ENCODE peak calls at places on chromosome 19, in eight cellular contexts. T is fibroblast of lung, S is tibial artery, N is lung, H is HFF-Myc, A is heart left ventricle, I is A673, O is right cardiac atrium. Y is an unnamed sample.

GRCh38 chr19:41753159-41753558 is 2.2 kb upstream of the CEACAM6 start:
- DNase-seq in T (no peak), S (no peak), N (peak), H (no peak), A (no peak), I (peak), O (peak), Y (peak)

GRCh38 chr19:6273701-6274601 is 5.8 kb downstream of the MLLT1 start:
- DNase-seq in T (peak), S (peak), N (peak), H (no peak), A (peak), I (no peak), O (peak), Y (no peak)

GRCh38 chr19:5101871-5102270 is 133.0 kb downstream of the KDM4B start:
- DNase-seq in T (no peak), S (no peak), N (no peak), H (no peak), A (no peak), I (no peak), O (no peak), Y (no peak)

GRCh38 chr19:51020988-51021651 is 1.6 kb upstream of the KLK10 start:
- DNase-seq in T (peak), S (no peak), N (no peak), H (peak), A (no peak), I (peak), O (no peak), Y (peak)

GRCh38 chr19:31110331-31110730 is 238.9 kb downstream of the TSHZ3 start:
- DNase-seq in T (peak), S (no peak), N (no peak), H (no peak), A (no peak), I (no peak), O (peak), Y (no peak)

GRCh38 chr19:52648336-52648990 is 10.3 kb upstream of the ZNF83 start:
- DNase-seq in T (peak), S (no peak), N (no peak), H (no peak), A (no peak), I (no peak), O (no peak), Y (no peak)

GRCh38 chr19:7595466-7596133 is at the start of gene CAMSAP3:
- DNase-seq in T (peak), S (no peak), N (peak), H (peak), A (no peak), I (peak), O (no peak), Y (no peak)

GRCh38 chr19:9498183-9498902 is at the start of gene ZNF560:
- DNase-seq in T (peak), S (no peak), N (no peak), H (no peak), A (no peak), I (peak), O (no peak), Y (peak)

GRCh38 chr19:44587863-44588752 is 25.3 kb upstream of the IGSF23 start:
- DNase-seq in T (peak), S (no peak), N (no peak), H (peak), A (no peak), I (peak), O (no peak), Y (peak)

GRCh38 chr19:15288146-15288963 is 44.0 kb downstream of the BRD4 start:
- DNase-seq in T (no peak), S (peak), N (no peak), H (peak), A (no peak), I (peak), O (peak), Y (no peak)
- H3K4me3 ChIP-seq in T (no peak), S (peak), N (no peak), H (no peak), A (no peak), I (no peak), O (no peak), Y (no peak)

GRCh38 chr19:14021474-14021873 is 6.5 kb upstream of the RLN3 start:
- DNase-seq in T (no peak), S (no peak), N (no peak), H (no peak), A (no peak), I (peak), O (peak), Y (no peak)
- H3K4me3 ChIP-seq in T (no peak), S (no peak), N (no peak), H (no peak), A (no peak), I (no peak), O (no peak), Y (no peak)

DNA sequence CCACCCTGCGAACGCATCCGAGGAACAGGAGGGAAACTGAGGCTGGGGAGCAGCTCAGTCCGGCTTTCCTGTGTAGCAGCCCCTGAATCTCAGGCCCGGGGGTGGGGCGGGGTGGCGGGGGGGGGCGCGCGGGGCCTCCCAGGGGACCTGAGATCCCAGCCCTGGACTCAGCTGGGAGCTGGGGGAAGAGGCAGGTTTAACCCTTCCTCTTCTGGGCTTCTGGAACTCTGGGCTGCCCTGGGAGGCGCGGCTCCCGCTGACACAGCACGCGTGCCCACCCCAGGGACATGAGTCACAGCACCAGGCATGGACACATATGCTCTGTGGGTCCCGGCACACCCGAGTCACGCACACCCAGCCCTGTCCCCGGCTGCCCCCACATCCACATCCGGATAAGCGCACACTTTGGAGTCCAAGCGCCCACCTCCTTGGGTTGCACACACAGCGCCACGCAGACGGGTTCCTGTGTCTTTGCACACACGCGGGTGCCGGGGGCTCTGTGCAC is 3.5 kb upstream of the CIRBP start:
- DNase-seq in T (peak), S (peak), N (no peak), H (peak), A (peak), I (peak), O (peak), Y (no peak)
- H3K4me3 ChIP-seq in T (peak), S (peak), N (peak), H (peak), A (peak), I (peak), O (no peak), Y (peak)

GRCh38 chr19:2062770-2063169 is 11.7 kb upstream of the MKNK2 start:
- DNase-seq in T (no peak), S (no peak), N (no peak), H (no peak), A (no peak), I (no peak), O (no peak), Y (no peak)

GRCh38 chr19:2063824-2064223 is 12.8 kb upstream of the MKNK2 start:
- DNase-seq in T (no peak), S (no peak), N (no peak), H (no peak), A (no peak), I (no peak), O (no peak), Y (no peak)

GRCh38 chr19:2064788-2065524 is 13.9 kb upstream of the MKNK2 start:
- DNase-seq in T (no peak), S (peak), N (no peak), H (no peak), A (peak), I (no peak), O (peak), Y (no peak)

GRCh38 chr19:2061936-2062729 is 11.1 kb upstream of the MKNK2 start:
- DNase-seq in T (no peak), S (no peak), N (no peak), H (no peak), A (no peak), I (no peak), O (peak), Y (no peak)

DNA sequence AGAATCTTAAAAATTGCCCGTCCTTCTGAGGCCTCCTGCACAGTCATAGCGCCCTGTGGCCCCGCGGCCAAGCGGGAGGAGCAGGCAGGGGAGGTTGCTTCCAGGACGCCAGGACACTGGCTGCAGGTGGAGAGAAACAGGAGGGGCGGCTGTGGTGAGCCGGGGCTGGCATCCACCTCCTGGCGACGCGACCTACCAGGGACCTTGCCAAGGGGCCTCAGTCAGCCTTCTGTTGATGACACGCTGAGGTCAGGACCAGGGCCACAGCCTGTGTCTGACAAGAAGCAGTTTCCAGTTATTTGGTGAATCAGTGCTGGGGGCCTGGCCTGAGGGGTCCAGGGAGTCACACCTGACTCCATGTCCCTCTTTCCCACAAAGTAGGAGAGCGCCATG is 13.3 kb upstream of the MKNK2 start:
- DNase-seq in T (no peak), S (no peak), N (no peak), H (no peak), A (no peak), I (no peak), O (no peak), Y (no peak)
- H3K4me3 ChIP-seq in T (no peak), S (peak), N (no peak), H (no peak), A (peak), I (no peak), O (no peak), Y (no peak)